ENCODE peak calls at places on chromosome 18, in four cellular contexts. C is psoas muscle, T is HFF-Myc, G is Calu3. P is an unnamed sample.

GRCh38 chr18:60812921-60813320 is 440.3 kb upstream of the MC4R start:
- DNase-seq in C (no peak), T (no peak), G (no peak), P (no peak)

GRCh38 chr18:21129586-21130216 is 18.1 kb upstream of the ROCK1 start:
- DNase-seq in C (no peak), T (no peak), G (no peak), P (no peak)

GRCh38 chr18:70288171-70288850 is 534 bp upstream of the SOCS6 start:
- DNase-seq in C (peak; percentile 71), T (no peak), G (peak; percentile 51), P (peak; percentile 71)

GRCh38 chr18:48566588-48566987 is 27.8 kb downstream of the CTIF start:
- DNase-seq in C (no peak), T (no peak), G (no peak), P (no peak)

GRCh38 chr18:22628795-22629194 is 211.1 kb upstream of the CTAGE1 start:
- DNase-seq in C (no peak), T (no peak), G (no peak), P (no peak)

GRCh38 chr18:57353940-57354461 is 1.6 kb downstream of the ST8SIA3 start:
- DNase-seq in C (peak; percentile 56), T (peak; percentile 1), G (no peak), P (peak; percentile 81)

GRCh38 chr18:50629148-50629631 is 69.3 kb downstream of the MAPK4 start:
- DNase-seq in C (no peak), T (no peak), G (no peak), P (no peak)

GRCh38 chr18:73079920-73080319 is 212.1 kb upstream of the NETO1 start:
- DNase-seq in C (no peak), T (no peak), G (no peak), P (no peak)

GRCh38 chr18:41323044-41323443 is 632.0 kb upstream of the PIK3C3 start:
- DNase-seq in C (no peak), T (no peak), G (no peak), P (no peak)

GRCh38 chr18:65946777-65947176 is 196.0 kb downstream of the CDH7 start:
- DNase-seq in C (no peak), T (no peak), G (no peak), P (no peak)

GRCh38 chr18:78783564-78783960 is 196.1 kb upstream of the SALL3 start:
- DNase-seq in C (no peak), T (no peak), G (no peak), P (no peak)

GRCh38 chr18:68472701-68473295 is 242.1 kb downstream of the TMX3 start:
- DNase-seq in C (no peak), T (no peak), G (no peak), P (no peak)

GRCh38 chr18:26356045-26356785 is 130.0 kb downstream of the TAF4B start:
- DNase-seq in C (no peak), T (no peak), G (no peak), P (peak; percentile 10)

GRCh38 chr18:7084766-7085080 is 32.9 kb downstream of the LAMA1 start:
- DNase-seq in C (no peak), T (no peak), G (no peak), P (no peak)

GRCh38 chr18:41645600-41646360 is 309.3 kb upstream of the PIK3C3 start:
- DNase-seq in C (no peak), T (no peak), G (peak; percentile 1), P (no peak)

GRCh38 chr18:58911241-58911640 is 46.6 kb downstream of the ZNF532 start:
- DNase-seq in C (no peak), T (no peak), G (no peak), P (no peak)

GRCh38 chr18:24656571-24656971 is 196.1 kb downstream of the HRH4 start:
- DNase-seq in C (no peak), T (no peak), G (no peak), P (no peak)

GRCh38 chr18:22391571-22392359 is 25.9 kb downstream of the CTAGE1 start:
- DNase-seq in C (no peak), T (peak; percentile 65), G (peak; percentile 77), P (no peak)

GRCh38 chr18:62399781-62400308 is 74.7 kb downstream of the TNFRSF11A start:
- DNase-seq in C (no peak), T (no peak), G (peak; percentile 70), P (no peak)

GRCh38 chr18:24741961-24742738 is 281.7 kb downstream of the HRH4 start:
- DNase-seq in C (no peak), T (no peak), G (no peak), P (no peak)

GRCh38 chr18:23926590-23926989 is 88.0 kb upstream of the TTC39C start:
- DNase-seq in C (no peak), T (no peak), G (no peak), P (no peak)

GRCh38 chr18:26488417-26489009 is 59.8 kb downstream of the KCTD1 start:
- DNase-seq in C (no peak), T (no peak), G (peak; percentile 43), P (no peak)

GRCh38 chr18:24190590-24190989 is 51.7 kb downstream of the CABYR start:
- DNase-seq in C (no peak), T (no peak), G (no peak), P (no peak)

GRCh38 chr18:75247041-75247551 is 36.5 kb downstream of the TSHZ1 start:
- DNase-seq in C (no peak), T (no peak), G (no peak), P (peak; percentile 59)

GRCh38 chr18:32303400-32303799 is 113.6 kb downstream of the MEP1B start:
- DNase-seq in C (no peak), T (no peak), G (no peak), P (no peak)

GRCh38 chr18:3703732-3704176 is 253.8 kb downstream of the TGIF1 start:
- DNase-seq in C (peak; percentile 49), T (peak; percentile 32), G (peak; percentile 74), P (peak; percentile 25)

GRCh38 chr18:37712776-37713175 is 147.2 kb upstream of the CELF4 start:
- DNase-seq in C (no peak), T (no peak), G (no peak), P (no peak)

GRCh38 chr18:79923896-79924585 is 27.4 kb downstream of the SLC66A2 start:
- DNase-seq in C (peak; percentile 29), T (no peak), G (no peak), P (no peak)

GRCh38 chr18:56559044-56559443 is 79.3 kb downstream of the TXNL1 start:
- DNase-seq in C (no peak), T (no peak), G (no peak), P (no peak)

GRCh38 chr18:76487076-76487475 is 8.0 kb downstream of the ZNF516 start:
- DNase-seq in C (no peak), T (no peak), G (no peak), P (no peak)

GRCh38 chr18:46336278-46337205 is 232.4 kb downstream of the HAUS1 start:
- DNase-seq in C (peak; percentile 12), T (no peak), G (no peak), P (no peak)

GRCh38 chr18:80210312-80211083 is 36.8 kb downstream of the PARD6G start:
- DNase-seq in C (no peak), T (no peak), G (no peak), P (no peak)

GRCh38 chr18:79616651-79617518 is 62.7 kb upstream of the CTDP1 start:
- DNase-seq in C (peak; percentile 50), T (no peak), G (no peak), P (no peak)

GRCh38 chr18:28267878-28268625 is 91.1 kb upstream of the CDH2 start:
- DNase-seq in C (no peak), T (peak; percentile 22), G (no peak), P (no peak)

GRCh38 chr18:28269750-28270149 is 92.8 kb upstream of the CDH2 start:
- DNase-seq in C (no peak), T (no peak), G (no peak), P (no peak)

GRCh38 chr18:28267276-28267675 is 90.3 kb upstream of the CDH2 start:
- DNase-seq in C (no peak), T (no peak), G (no peak), P (no peak)
- TF ChIP-seq CTCF in C (no peak), T (no peak), G (no peak), P (no peak)

GRCh38 chr18:389658-390357 is 110.7 kb downstream of the COLEC12 start:
- DNase-seq in C (no peak), T (no peak), G (no peak), P (no peak)
- TF ChIP-seq CTCF in C (no peak), T (peak; percentile 36), G (no peak), P (no peak)

GRCh38 chr18:34880882-34881852 is 160.0 kb upstream of the MAPRE2 start:
- DNase-seq in C (no peak), T (no peak), G (no peak), P (no peak)
- TF ChIP-seq CTCF in C (peak; percentile 42), T (peak; percentile 17), G (no peak), P (no peak)

GRCh38 chr18:77702686-77703085 is 453.0 kb downstream of the GALR1 start:
- DNase-seq in C (no peak), T (no peak), G (no peak), P (no peak)
- TF ChIP-seq CTCF in C (peak; percentile 14), T (no peak), G (no peak), P (no peak)

DNA sequence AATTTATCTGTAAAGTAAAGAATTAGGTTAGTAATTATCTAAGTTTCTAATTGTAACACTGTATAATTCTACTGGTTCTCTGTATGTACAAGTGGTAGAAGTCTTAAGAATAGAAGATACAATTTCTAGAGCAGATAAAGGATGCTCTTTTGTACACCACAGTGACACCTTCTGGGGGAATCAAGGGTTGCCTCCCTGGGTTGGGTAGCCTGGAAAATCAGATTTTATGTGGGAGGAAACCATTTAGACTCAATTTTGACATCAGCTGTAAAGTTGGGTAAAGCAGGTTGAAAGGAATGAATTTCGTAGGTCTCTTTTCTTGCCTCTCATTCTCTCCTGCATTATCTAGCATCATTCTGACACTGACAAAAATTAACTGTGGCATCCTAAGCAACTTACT is 354.8 kb downstream of the DCC start:
- DNase-seq in C (no peak), T (no peak), G (peak; percentile 14), P (peak; percentile 7)
- TF ChIP-seq CTCF in C (no peak), T (no peak), G (no peak), P (no peak)

DNA sequence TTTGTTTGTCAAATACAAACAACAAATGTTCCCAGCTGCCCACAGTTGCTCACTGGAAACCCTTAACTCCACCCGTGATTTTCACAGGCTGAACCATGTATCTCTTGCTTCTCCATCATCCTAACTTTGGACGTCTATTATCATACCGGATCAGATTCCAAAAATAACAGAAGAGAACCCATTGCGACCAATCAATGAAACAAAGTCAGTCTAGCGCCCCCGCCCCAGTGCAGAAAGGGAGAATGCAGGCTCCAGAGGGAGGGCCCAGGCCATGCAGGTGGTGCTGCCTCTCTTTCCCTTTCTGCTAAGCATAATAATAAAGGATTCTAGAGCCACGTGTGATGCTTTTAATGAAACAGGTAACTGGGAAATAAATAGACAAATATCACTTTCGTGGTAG is 24.1 kb downstream of the COLEC12 start:
- DNase-seq in C (no peak), T (no peak), G (no peak), P (no peak)
- TF ChIP-seq CTCF in C (no peak), T (no peak), G (no peak), P (no peak)

GRCh38 chr18:39274535-39274934 is 1708.9 kb upstream of the CELF4 start:
- DNase-seq in C (no peak), T (no peak), G (no peak), P (no peak)

GRCh38 chr18:39271654-39272053 is 1706.1 kb upstream of the CELF4 start:
- DNase-seq in C (no peak), T (no peak), G (no peak), P (no peak)
- TF ChIP-seq CTCF in C (no peak), T (no peak), G (no peak), P (no peak)

P was measured in GM20000.